ENCODE peak calls at places on chromosomes 6 and 20, in eight cellular contexts. Z, U, R, I, O, P, M and D are unnamed samples.
A peak's percentile ranks its signal among the peaks of the same experiment; 100 is the strongest.

GRCh38 chr6:18380165-18380564 is 7.0 kb upstream of the RNF144B start:
- DNase-seq in O (no peak), R (no peak), I (no peak), P (peak; percentile 41), U (no peak), Z (no peak), M (no peak), D (no peak)

GRCh38 chr6:12749531-12750379 is 33.2 kb downstream of the PHACTR1 start:
- DNase-seq in P (no peak), R (no peak), O (peak; percentile 10), I (no peak), M (no peak), U (peak; percentile 91), Z (no peak), D (no peak)

GRCh38 chr20:51750037-51750769 is 18.0 kb downstream of the ATP9A start:
- DNase-seq in M (peak; percentile 93), P (peak; percentile 98), R (peak; percentile 44), O (peak; percentile 92), I (no peak), U (no peak), Z (peak; percentile 93), D (no peak)

GRCh38 chr20:63885264-63886053 is 9.5 kb upstream of the DNAJC5 start:
- DNase-seq in O (no peak), Z (no peak), U (peak; percentile 58), P (peak; percentile 49), I (no peak), M (no peak), R (no peak), D (no peak)

GRCh38 chr20:50041238-50041915 is 58.6 kb downstream of the SNAI1 start:
- DNase-seq in R (no peak), I (no peak), O (no peak), Z (no peak), P (no peak), U (no peak), M (no peak), D (no peak)

GRCh38 chr20:39990692-39991091 is 698.3 kb downstream of the MAFB start:
- DNase-seq in R (no peak), Z (no peak), I (no peak), O (no peak), U (no peak), M (no peak), P (no peak), D (no peak)

GRCh38 chr6:38058022-38058421 is 238.5 kb downstream of the ZFAND3 start:
- DNase-seq in P (peak; percentile 96), M (no peak), O (peak; percentile 76), R (no peak), U (no peak), Z (no peak), I (no peak), D (no peak)

GRCh38 chr20:45890077-45890996 is 671 bp downstream of the NEURL2 start:
- DNase-seq in O (peak; percentile 81), I (peak; percentile 80), P (peak; percentile 54), R (peak; percentile 85), Z (peak; percentile 95), U (peak; percentile 93), M (peak; percentile 81), D (peak; percentile 80)

GRCh38 chr6:10276888-10277287 is 138.0 kb downstream of the TFAP2A start:
- DNase-seq in Z (no peak), M (no peak), U (no peak), P (no peak), I (no peak), R (no peak), O (no peak), D (no peak)

GRCh38 chr6:118894425-118895240 is 681 bp downstream of the ASF1A start:
- DNase-seq in U (peak; percentile 73), O (peak; percentile 65), R (peak; percentile 72), I (no peak), Z (peak; percentile 93), M (peak; percentile 64), P (peak; percentile 22), D (no peak)

GRCh38 chr20:63196756-63197470 is 19.0 kb downstream of the YTHDF1 start:
- DNase-seq in P (no peak), O (peak; percentile 24), Z (peak; percentile 57), U (no peak), R (no peak), I (no peak), M (no peak), D (no peak)

GRCh38 chr6:74598473-74599393 is 607.1 kb downstream of the COL12A1 start:
- DNase-seq in Z (no peak), O (peak; percentile 69), I (no peak), M (no peak), R (no peak), P (peak; percentile 93), U (no peak), D (no peak)

GRCh38 chr6:157763129-157763893 is 59.7 kb upstream of the SNX9 start:
- DNase-seq in R (no peak), O (peak; percentile 65), P (peak; percentile 100), I (peak; percentile 79), U (peak; percentile 91), M (peak; percentile 100), Z (peak; percentile 96), D (peak; percentile 49)

GRCh38 chr20:2748551-2749342 is 51.7 kb downstream of the CPXM1 start:
- DNase-seq in P (no peak), R (no peak), Z (no peak), M (no peak), O (no peak), I (no peak), U (peak; percentile 89), D (no peak)

GRCh38 chr6:144722925-144723324 is 437.8 kb downstream of the UTRN start:
- DNase-seq in R (no peak), Z (no peak), P (no peak), I (no peak), M (no peak), O (no peak), U (no peak), D (no peak)

GRCh38 chr20:57556980-57557274 is 4.0 kb upstream of the PCK1 start:
- DNase-seq in M (no peak), Z (no peak), O (no peak), P (no peak), U (no peak), I (no peak), R (no peak), D (no peak)

GRCh38 chr6:36979343-36979742 is 6.7 kb downstream of the MTCH1 start:
- DNase-seq in P (peak; percentile 37), R (no peak), I (no peak), M (peak; percentile 74), O (peak; percentile 28), U (peak; percentile 65), Z (peak; percentile 70), D (no peak)

GRCh38 chr6:22363966-22364296 is 67.1 kb upstream of the PRL start:
- DNase-seq in R (no peak), P (no peak), O (no peak), M (no peak), U (no peak), I (no peak), Z (no peak), D (no peak)

GRCh38 chr6:1821188-1822183 is 211.8 kb downstream of the FOXC1 start:
- DNase-seq in M (no peak), I (no peak), O (peak; percentile 56), P (no peak), U (no peak), R (no peak), Z (no peak), D (no peak)

GRCh38 chr20:47635256-47635655 is 133.6 kb downstream of the NCOA3 start:
- DNase-seq in I (no peak), Z (no peak), M (no peak), U (no peak), O (no peak), R (no peak), P (no peak), D (no peak)
- H3K36me3 ChIP-seq in I (peaks cover 4% of the 10 kb centered on the region), Z (peaks cover 15% of the 10 kb centered on the region), M (peaks cover 24% of the 10 kb centered on the region), U (peaks cover 7% of the 10 kb centered on the region), O (peaks cover 2% of the 10 kb centered on the region), R (peaks cover 85% of the 10 kb centered on the region), P (peaks cover 18% of the 10 kb centered on the region), D (peaks cover 54% of the 10 kb centered on the region)

GRCh38 chr6:131053546-131054240 is 9.4 kb downstream of the EPB41L2 start:
- DNase-seq in I (no peak), R (no peak), O (peak; percentile 28), P (peak; percentile 91), M (no peak), U (no peak), Z (no peak), D (no peak)
- H3K36me3 ChIP-seq in I (no peaks in the 10 kb centered on the region), R (peaks cover 25% of the 10 kb centered on the region), O (no peaks in the 10 kb centered on the region), P (no peaks in the 10 kb centered on the region), M (no peaks in the 10 kb centered on the region), U (no peaks in the 10 kb centered on the region), Z (no peaks in the 10 kb centered on the region), D (peaks cover 8% of the 10 kb centered on the region)

GRCh38 chr6:7183707-7184106 is 75.9 kb downstream of the RREB1 start:
- DNase-seq in O (no peak), U (no peak), Z (no peak), R (no peak), I (no peak), P (peak; percentile 38), M (no peak), D (no peak)

GRCh38 chr6:7189101-7189721 is 81.5 kb downstream of the RREB1 start:
- DNase-seq in P (no peak), U (no peak), M (peak; percentile 75), Z (no peak), O (no peak), R (no peak), I (no peak), D (no peak)

GRCh38 chr6:7188492-7188891 is 80.7 kb downstream of the RREB1 start:
- DNase-seq in I (no peak), M (no peak), O (no peak), U (no peak), R (no peak), Z (no peak), P (no peak), D (no peak)

GRCh38 chr6:7185561-7185960 is 77.8 kb downstream of the RREB1 start:
- DNase-seq in R (no peak), I (no peak), O (no peak), Z (no peak), U (no peak), P (no peak), M (no peak), D (no peak)

DNA sequence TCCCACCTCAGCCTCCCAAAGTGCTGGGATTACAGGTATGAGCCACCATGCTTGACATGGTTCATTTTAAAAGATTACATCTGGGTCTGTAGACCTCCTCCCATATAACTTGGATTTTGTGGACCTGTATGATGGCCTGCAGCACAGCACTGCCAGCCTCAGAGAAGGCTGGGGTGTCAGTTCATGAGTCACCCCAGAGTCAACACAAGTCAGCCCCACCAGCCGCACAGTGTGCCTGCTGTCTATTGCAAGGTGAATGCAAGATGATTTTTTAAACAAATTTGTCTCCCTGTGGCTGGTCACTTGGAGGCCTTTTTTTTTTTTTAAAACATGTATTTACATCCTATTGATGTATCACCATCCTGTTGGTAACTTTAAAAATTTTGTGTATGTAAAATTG is 76.7 kb downstream of the RREB1 start:
- DNase-seq in Z (no peak), M (no peak), I (no peak), U (no peak), P (peak; percentile 70), O (no peak), R (no peak), D (no peak)
- H3K36me3 ChIP-seq in Z (peaks cover 49% of the 10 kb centered on the region), M (peaks cover 51% of the 10 kb centered on the region), I (peaks cover 4% of the 10 kb centered on the region), U (peaks cover 13% of the 10 kb centered on the region), P (peaks cover 41% of the 10 kb centered on the region), O (peaks cover 15% of the 10 kb centered on the region), R (peaks cover 87% of the 10 kb centered on the region), D (peaks cover 78% of the 10 kb centered on the region)

DNA sequence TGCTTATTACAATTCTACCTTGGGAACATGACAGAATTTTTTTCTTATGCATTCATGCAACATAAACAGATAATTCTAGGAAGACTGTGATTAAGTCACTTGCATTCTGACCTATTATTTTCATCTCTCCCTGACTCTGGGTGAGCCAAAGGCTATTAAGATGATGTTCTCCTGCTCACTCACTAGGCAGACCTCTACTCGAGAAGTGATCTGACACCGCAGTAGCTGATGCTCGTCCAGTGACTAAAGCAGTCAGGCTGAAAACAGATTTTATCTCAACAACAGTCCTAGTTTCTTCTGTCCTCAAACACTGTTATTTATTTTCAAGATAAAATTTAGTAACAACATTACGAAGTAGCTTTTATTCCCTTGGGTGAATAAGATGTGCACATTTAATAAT is 17.3 kb downstream of the NAA20 start:
- DNase-seq in O (peak; percentile 31), Z (no peak), P (no peak), R (no peak), I (no peak), U (no peak), M (no peak), D (no peak)
- H3K36me3 ChIP-seq in O (peaks cover 15% of the 10 kb centered on the region), Z (peaks cover 38% of the 10 kb centered on the region), P (peaks cover 8% of the 10 kb centered on the region), R (peaks cover 81% of the 10 kb centered on the region), I (peaks cover 13% of the 10 kb centered on the region), U (peaks cover 22% of the 10 kb centered on the region), M (peaks cover 66% of the 10 kb centered on the region), D (peaks cover 86% of the 10 kb centered on the region)